ENCODE peak calls at places on chromosome 7, in nine cellular contexts. W is foreskin fibroblast, S is Panc1, T is AG04450, A is MM.1S, Y is BJ, Q is right atrium auricular region, L is lower lobe of right lung, F is heart right ventricle. J is an unnamed sample.
A peak's percentile ranks its signal among the peaks of the same experiment; 100 is the strongest.

GRCh38 chr7:122919643-122920181 is 33.5 kb upstream of the CADPS2 start:
- DNase-seq in W (no peak), T (no peak), L (no peak), Y (no peak), F (no peak), S (no peak), Q (no peak), A (no peak), J (no peak)

GRCh38 chr7:114825423-114825951 is 96.4 kb upstream of the MDFIC start:
- DNase-seq in F (no peak), L (no peak), Q (no peak), S (no peak), T (no peak), W (no peak), A (no peak), Y (no peak), J (no peak)

GRCh38 chr7:41006591-41006990 is 696.3 kb downstream of the INHBA start:
- DNase-seq in F (no peak), Q (no peak), A (no peak), Y (no peak), T (no peak), S (no peak), L (no peak), W (peak; percentile 52), J (no peak)

GRCh38 chr7:70215491-70215890 is 617.2 kb downstream of the AUTS2 start:
- DNase-seq in F (no peak), Q (no peak), S (no peak), L (no peak), T (no peak), A (no peak), W (peak; percentile 21), Y (no peak), J (no peak)

GRCh38 chr7:134155871-134156270 is 28.7 kb downstream of the LRGUK start:
- DNase-seq in L (no peak), Q (no peak), A (no peak), W (no peak), F (no peak), S (no peak), Y (no peak), T (no peak), J (no peak)

GRCh38 chr7:13839063-13839462 is 150.4 kb downstream of the ETV1 start:
- DNase-seq in F (no peak), Y (no peak), T (no peak), Q (no peak), W (no peak), A (no peak), L (no peak), S (no peak), J (no peak)

GRCh38 chr7:130982160-130982638 is 248.2 kb upstream of the KLF14 start:
- DNase-seq in A (peak; percentile 45), Y (no peak), F (no peak), W (peak; percentile 68), T (no peak), Q (no peak), L (no peak), S (no peak), J (peak; percentile 38)

GRCh38 chr7:139995034-139995915 is 67.5 kb downstream of the PARP12 start:
- DNase-seq in T (peak; percentile 78), L (no peak), S (no peak), F (peak; percentile 35), Y (no peak), A (no peak), W (peak; percentile 57), Q (no peak), J (no peak)

GRCh38 chr7:37759519-37759918 is 76.0 kb downstream of the GPR141 start:
- DNase-seq in W (no peak), T (no peak), F (no peak), L (no peak), Q (no peak), Y (no peak), S (no peak), A (no peak), J (no peak)

GRCh38 chr7:82234457-82235049 is 209.0 kb downstream of the CACNA2D1 start:
- DNase-seq in S (peak; percentile 20), A (peak; percentile 49), L (no peak), T (peak; percentile 6), W (peak; percentile 71), F (no peak), Q (no peak), Y (no peak), J (no peak)

GRCh38 chr7:75772081-75773077 is at the start of gene CCL26:
- DNase-seq in T (peak; percentile 33), L (no peak), A (no peak), F (peak; percentile 29), W (peak; percentile 94), S (peak; percentile 25), Q (peak; percentile 83), Y (peak; percentile 83), J (no peak)

GRCh38 chr7:39592586-39592985 is 26.4 kb downstream of the YAE1 start:
- DNase-seq in Q (no peak), Y (peak; percentile 37), L (no peak), W (peak; percentile 60), S (no peak), T (no peak), F (no peak), A (no peak), J (no peak)

GRCh38 chr7:148503900-148504487 is 86.6 kb upstream of the C7orf33 start:
- DNase-seq in L (no peak), Y (no peak), S (peak; percentile 18), T (no peak), Q (no peak), A (peak; percentile 66), F (no peak), W (peak; percentile 63), J (no peak)

GRCh38 chr7:148507741-148508285 is 82.8 kb upstream of the C7orf33 start:
- DNase-seq in T (no peak), S (no peak), Q (no peak), F (no peak), Y (no peak), A (no peak), W (no peak), L (no peak), J (no peak)

GRCh38 chr7:148501707-148502139 is 88.8 kb upstream of the C7orf33 start:
- DNase-seq in W (peak; percentile 20), Y (no peak), A (peak; percentile 92), F (no peak), S (no peak), Q (no peak), L (no peak), T (no peak), J (peak; percentile 79)

GRCh38 chr7:148500978-148501377 is 89.6 kb upstream of the C7orf33 start:
- DNase-seq in Q (no peak), W (no peak), L (no peak), S (no peak), A (no peak), F (no peak), Y (no peak), T (no peak), J (no peak)

DNA sequence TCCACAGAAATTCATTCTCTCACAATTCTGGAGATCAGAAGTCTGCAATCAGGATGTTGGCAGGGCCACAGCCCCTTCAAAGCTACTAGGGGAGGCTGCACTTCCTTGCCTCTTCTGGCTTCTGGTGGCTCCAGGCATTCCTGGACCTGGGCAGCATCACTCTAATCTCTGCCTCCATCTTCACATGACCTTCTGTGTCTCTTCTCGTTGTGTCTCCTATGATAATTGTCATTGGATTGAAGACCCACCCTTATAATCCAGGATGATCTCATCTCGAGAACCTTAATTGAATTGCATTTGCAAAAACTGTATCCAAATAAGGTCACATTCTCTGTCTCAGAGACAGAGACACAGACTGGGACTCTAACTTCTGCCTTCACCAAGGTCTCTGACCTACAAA is 84.6 kb upstream of the C7orf33 start:
- DNase-seq in T (no peak), Y (no peak), F (no peak), Q (no peak), A (no peak), W (no peak), S (no peak), L (no peak), J (no peak)
- H3K4me3 ChIP-seq in T (no peak overlapping the region), Y (no peak overlapping the region), F (no peak overlapping the region), Q (no peak overlapping the region), A (no peak overlapping the region), W (no peak overlapping the region), S (no peak overlapping the region), L (no peak overlapping the region), J (no peak overlapping the region)

GRCh38 chr7:150432915-150433892 is 17.2 kb upstream of the GIMAP8 start:
- DNase-seq in F (no peak), A (peak; percentile 68), S (no peak), W (no peak), L (no peak), Y (no peak), Q (peak; percentile 57), T (no peak), J (no peak)

GRCh38 chr7:150435047-150435389 is 15.4 kb upstream of the GIMAP8 start:
- DNase-seq in F (no peak), T (no peak), L (no peak), S (no peak), W (no peak), Y (no peak), A (peak; percentile 18), Q (no peak), J (no peak)

GRCh38 chr7:150435390-150436073 is 14.9 kb upstream of the GIMAP8 start:
- DNase-seq in W (no peak), A (peak; percentile 98), F (no peak), Q (peak; percentile 32), S (no peak), Y (no peak), L (no peak), T (no peak), J (peak; percentile 98)

GRCh38 chr7:150431839-150432658 is 18.4 kb upstream of the GIMAP8 start:
- DNase-seq in T (no peak), F (no peak), L (no peak), S (no peak), Y (no peak), Q (peak; percentile 40), A (no peak), W (no peak), J (no peak)

GRCh38 chr7:150434240-150434639 is 16.2 kb upstream of the GIMAP8 start:
- DNase-seq in Y (no peak), W (no peak), L (no peak), F (no peak), A (no peak), S (no peak), T (no peak), Q (peak; percentile 28), J (no peak)
- TF ChIP-seq CTCF in Y (no peak), W (no peak), L (no peak), F (no peak), A (no peak), S (no peak), T (no peak), Q (no peak), J (no peak)

GRCh38 chr7:32070051-32070405 is 179 bp downstream of the PDE1C start:
- DNase-seq in Y (no peak), W (no peak), A (no peak), S (no peak), L (no peak), T (no peak), Q (no peak), F (no peak), J (no peak)
- H3K4me3 ChIP-seq in Y (peak overlapping the region; percentile 66), W (no peak overlapping the region), A (no peak overlapping the region), S (peak overlapping the region; percentile 33), L (peak overlapping the region; percentile 59), T (peak overlapping the region; percentile 58), Q (peak overlapping the region; percentile 61), F (peak overlapping the region; percentile 58), J (no peak overlapping the region)

DNA sequence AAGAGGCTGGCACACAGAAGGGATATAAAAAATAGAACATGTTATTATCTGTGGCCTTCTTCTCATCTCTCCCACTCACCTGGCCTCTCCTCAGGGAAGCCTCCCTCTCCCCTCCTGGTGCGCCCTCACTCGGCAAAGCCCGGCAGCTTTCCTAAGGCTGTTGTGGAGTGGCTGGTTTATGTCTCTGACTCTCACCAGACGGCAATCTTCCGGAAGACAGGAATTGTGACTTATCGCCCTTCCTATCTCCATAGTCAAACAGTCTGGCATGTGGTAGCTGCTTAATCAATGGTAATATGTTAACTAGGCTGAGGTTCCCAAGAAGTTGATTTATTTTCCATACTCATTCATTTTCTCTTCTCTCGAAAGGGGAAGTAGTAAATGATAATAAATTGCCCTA is 78.7 kb downstream of the ATXN7L1 start:
- DNase-seq in F (no peak), Q (no peak), W (no peak), Y (no peak), S (no peak), T (no peak), L (no peak), A (no peak), J (no peak)
- TF ChIP-seq CTCF in F (no peak), Q (no peak), W (no peak), Y (no peak), S (no peak), T (no peak), L (no peak), A (no peak), J (no peak)